ENCODE peak calls at places on chromosomes 12 and 14, in seven cellular contexts. Y, S, Z, D, H, W and U are unnamed samples.

GRCh38 chr12:40834321-40834720 is 142.1 kb downstream of the CNTN1 start:
- DNase-seq in Y (no peak), S (no peak), Z (no peak), D (no peak), H (no peak), W (no peak), U (no peak)

GRCh38 chr12:120903382-120903817 is 758 bp downstream of the SPPL3 start:
- DNase-seq in Y (peak), S (peak), Z (no peak), D (peak), H (peak), W (peak), U (peak)

GRCh38 chr14:100012478-100012925 is 52.7 kb upstream of the EVL start:
- DNase-seq in Y (no peak), S (no peak), Z (no peak), D (no peak), H (no peak), W (no peak), U (no peak)

GRCh38 chr14:89351364-89351957 is 65.6 kb downstream of the FOXN3 start:
- DNase-seq in Y (peak), S (no peak), Z (no peak), D (no peak), H (peak), W (peak), U (no peak)

GRCh38 chr12:1205512-1206060 is 214.6 kb downstream of the ERC1 start:
- DNase-seq in Y (no peak), S (no peak), Z (no peak), D (no peak), H (no peak), W (no peak), U (no peak)

GRCh38 chr12:95243497-95244183 is 26.0 kb downstream of the VEZT start:
- DNase-seq in Y (no peak), S (no peak), Z (no peak), D (no peak), H (no peak), W (no peak), U (no peak)

GRCh38 chr14:57883061-57883460 is 17.2 kb upstream of the SLC35F4 start:
- DNase-seq in Y (no peak), S (no peak), Z (no peak), D (no peak), H (no peak), W (no peak), U (no peak)

GRCh38 chr12:89733579-89734201 is 25.1 kb upstream of the ATP2B1 start:
- DNase-seq in Y (no peak), S (peak), Z (no peak), D (no peak), H (peak), W (no peak), U (no peak)

GRCh38 chr12:27534060-27534764 is 10.2 kb downstream of the PPFIBP1 start:
- DNase-seq in Y (no peak), S (no peak), Z (no peak), D (no peak), H (peak), W (no peak), U (no peak)

GRCh38 chr14:101398011-101398410 is 163.3 kb upstream of the DIO3 start:
- DNase-seq in Y (no peak), S (no peak), Z (no peak), D (no peak), H (no peak), W (no peak), U (no peak)

GRCh38 chr12:113955109-113955970 is 10.8 kb downstream of the RBM19 start:
- DNase-seq in Y (no peak), S (peak), Z (no peak), D (no peak), H (peak), W (peak), U (no peak)
- TF ChIP-seq CTCF in Y (no peak), S (peak), Z (peak), D (no peak), H (peak), W (peak), U (no peak)

GRCh38 chr12:26125451-26126339 is 858 bp upstream of the BHLHE41 start:
- DNase-seq in Y (peak), S (peak), Z (peak), D (peak), H (peak), W (peak), U (peak)
- H3K27ac ChIP-seq in Y (peak), S (peak), Z (peak), D (peak), H (no peak), W (peak), U (peak)

GRCh38 chr12:108735855-108736254 is 4.5 kb upstream of the CORO1C start:
- DNase-seq in Y (no peak), S (no peak), Z (no peak), D (no peak), H (no peak), W (no peak), U (no peak)

GRCh38 chr12:108732489-108732888 is 1.2 kb upstream of the CORO1C start:
- DNase-seq in Y (no peak), S (no peak), Z (no peak), D (no peak), H (no peak), W (no peak), U (no peak)

GRCh38 chr12:108731866-108732461 is 646 bp upstream of the CORO1C start:
- DNase-seq in Y (peak), S (peak), Z (peak), D (peak), H (peak), W (peak), U (peak)

GRCh38 chr12:108733132-108733531 is 1.8 kb upstream of the CORO1C start:
- DNase-seq in Y (no peak), S (no peak), Z (no peak), D (no peak), H (no peak), W (no peak), U (no peak)

GRCh38 chr12:108734200-108734906 is 3.0 kb upstream of the CORO1C start:
- DNase-seq in Y (no peak), S (peak), Z (no peak), D (no peak), H (peak), W (peak), U (no peak)
- TF ChIP-seq CTCF in Y (no peak), S (no peak), Z (no peak), D (no peak), H (no peak), W (no peak), U (no peak)

DNA sequence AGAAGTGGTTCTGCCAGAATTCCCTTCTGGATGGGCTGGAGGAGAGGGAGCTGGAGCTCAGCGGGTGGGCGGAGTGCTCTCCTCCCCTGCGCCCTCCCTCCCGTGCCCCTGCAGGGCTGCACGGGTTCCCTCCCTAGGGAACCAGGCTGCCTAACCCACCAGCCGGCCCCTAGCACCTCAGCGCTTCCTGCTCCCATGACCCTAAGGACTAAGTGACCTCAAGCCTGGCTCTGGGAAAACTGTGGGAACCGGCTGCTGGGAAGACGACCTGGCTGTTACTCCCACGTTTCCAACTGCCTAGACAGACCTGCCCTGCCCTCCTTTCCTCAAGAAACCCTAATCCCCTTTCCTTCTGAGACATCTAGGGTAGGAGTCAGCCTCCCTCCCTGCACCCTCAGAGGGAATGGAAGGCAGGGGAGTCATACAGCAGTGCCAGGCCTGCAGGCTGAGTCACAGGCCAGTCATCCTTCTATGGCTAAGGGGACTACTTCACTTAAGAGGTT is 31.5 kb downstream of the SLC6A12 start:
- DNase-seq in Y (no peak), S (peak), Z (no peak), D (no peak), H (no peak), W (no peak), U (no peak)
- H3K27ac ChIP-seq in Y (peak), S (no peak), Z (no peak), D (no peak), H (no peak), W (no peak), U (no peak)